ENCODE peak calls at places on chromosomes 1 and 21, in seven cellular contexts. One of them, this sample, is unnamed.

GRCh38 chr1:15001317-15001900 is 152.1 kb upstream of the TMEM51 start:
- DNase-seq in right lobe of liver: no peak
- DNase-seq in PC-9: no peak
- DNase-seq in body of pancreas: no peak
- DNase-seq in lower lobe of right lung: no peak
- DNase-seq in mesothelial cell of epicardium: no peak
- DNase-seq in foreskin keratinocyte: no peak
- DNase-seq in this sample: no peak

GRCh38 chr1:47004004-47004403 is 19.5 kb upstream of the CYP4X1 start:
- DNase-seq in right lobe of liver: no peak
- DNase-seq in PC-9: no peak
- DNase-seq in body of pancreas: no peak
- DNase-seq in lower lobe of right lung: no peak
- DNase-seq in mesothelial cell of epicardium: no peak
- DNase-seq in foreskin keratinocyte: no peak
- DNase-seq in this sample: no peak

GRCh38 chr1:200998323-200998722 is 25.2 kb downstream of the KIF21B start:
- DNase-seq in right lobe of liver: no peak
- DNase-seq in PC-9: no peak
- DNase-seq in body of pancreas: no peak
- DNase-seq in lower lobe of right lung: no peak
- DNase-seq in mesothelial cell of epicardium: no peak
- DNase-seq in foreskin keratinocyte: no peak
- DNase-seq in this sample: no peak

GRCh38 chr1:70909262-70909817 is 138.3 kb downstream of the PTGER3 start:
- DNase-seq in right lobe of liver: no peak
- DNase-seq in PC-9: no peak
- DNase-seq in body of pancreas: no peak
- DNase-seq in lower lobe of right lung: no peak
- DNase-seq in mesothelial cell of epicardium: no peak
- DNase-seq in foreskin keratinocyte: no peak
- DNase-seq in this sample: no peak

GRCh38 chr1:54277451-54278355 is 77.7 kb downstream of the MRPL37 start:
- DNase-seq in right lobe of liver: peak; percentile 55
- DNase-seq in PC-9: no peak
- DNase-seq in body of pancreas: peak; percentile 86
- DNase-seq in lower lobe of right lung: no peak
- DNase-seq in mesothelial cell of epicardium: no peak
- DNase-seq in foreskin keratinocyte: no peak
- DNase-seq in this sample: no peak

GRCh38 chr1:32393136-32393535 is 1.1 kb downstream of the BSDC1 start:
- DNase-seq in right lobe of liver: no peak
- DNase-seq in PC-9: no peak
- DNase-seq in body of pancreas: no peak
- DNase-seq in lower lobe of right lung: no peak
- DNase-seq in mesothelial cell of epicardium: no peak
- DNase-seq in foreskin keratinocyte: no peak
- DNase-seq in this sample: no peak

GRCh38 chr1:51515982-51516638 is 3.0 kb downstream of the EPS15 start:
- DNase-seq in right lobe of liver: no peak
- DNase-seq in PC-9: no peak
- DNase-seq in body of pancreas: no peak
- DNase-seq in lower lobe of right lung: no peak
- DNase-seq in mesothelial cell of epicardium: no peak
- DNase-seq in foreskin keratinocyte: no peak
- DNase-seq in this sample: no peak

GRCh38 chr1:215114154-215114933 is 31.8 kb downstream of the KCNK2 start:
- DNase-seq in right lobe of liver: no peak
- DNase-seq in PC-9: peak; percentile 97
- DNase-seq in body of pancreas: no peak
- DNase-seq in lower lobe of right lung: no peak
- DNase-seq in mesothelial cell of epicardium: no peak
- DNase-seq in foreskin keratinocyte: peak; percentile 84
- DNase-seq in this sample: no peak

GRCh38 chr21:40668535-40669275 is 178.3 kb downstream of the DSCAM start:
- DNase-seq in right lobe of liver: no peak
- DNase-seq in PC-9: no peak
- DNase-seq in body of pancreas: no peak
- DNase-seq in lower lobe of right lung: no peak
- DNase-seq in mesothelial cell of epicardium: no peak
- DNase-seq in foreskin keratinocyte: no peak
- DNase-seq in this sample: no peak

GRCh38 chr1:91876040-91876470 is 9.9 kb downstream of the TGFBR3 start:
- DNase-seq in right lobe of liver: no peak
- DNase-seq in PC-9: no peak
- DNase-seq in body of pancreas: no peak
- DNase-seq in lower lobe of right lung: no peak
- DNase-seq in mesothelial cell of epicardium: no peak
- DNase-seq in foreskin keratinocyte: no peak
- DNase-seq in this sample: no peak

GRCh38 chr1:214146523-214146922 is 134.4 kb upstream of the SMYD2 start:
- DNase-seq in right lobe of liver: no peak
- DNase-seq in PC-9: no peak
- DNase-seq in body of pancreas: no peak
- DNase-seq in lower lobe of right lung: no peak
- DNase-seq in mesothelial cell of epicardium: no peak
- DNase-seq in foreskin keratinocyte: peak; percentile 66
- DNase-seq in this sample: no peak

GRCh38 chr1:66182551-66183178 is 351.3 kb upstream of the SGIP1 start:
- DNase-seq in right lobe of liver: no peak
- DNase-seq in PC-9: no peak
- DNase-seq in body of pancreas: no peak
- DNase-seq in lower lobe of right lung: no peak
- DNase-seq in mesothelial cell of epicardium: peak; percentile 39
- DNase-seq in foreskin keratinocyte: peak; percentile 31
- DNase-seq in this sample: no peak

GRCh38 chr1:208722592-208722991 is 478.4 kb upstream of the PLXNA2 start:
- DNase-seq in right lobe of liver: no peak
- DNase-seq in PC-9: no peak
- DNase-seq in body of pancreas: no peak
- DNase-seq in lower lobe of right lung: no peak
- DNase-seq in mesothelial cell of epicardium: no peak
- DNase-seq in foreskin keratinocyte: no peak
- DNase-seq in this sample: no peak

GRCh38 chr21:45152265-45152746 is 77.9 kb downstream of the ADARB1 start:
- DNase-seq in right lobe of liver: no peak
- DNase-seq in PC-9: no peak
- DNase-seq in body of pancreas: peak; percentile 18
- DNase-seq in lower lobe of right lung: peak; percentile 77
- DNase-seq in mesothelial cell of epicardium: peak; percentile 42
- DNase-seq in foreskin keratinocyte: no peak
- DNase-seq in this sample: peak; percentile 51

GRCh38 chr21:33402011-33402979 is 918 bp upstream of the IFNGR2 start:
- DNase-seq in right lobe of liver: peak; percentile 67
- DNase-seq in PC-9: no peak
- DNase-seq in body of pancreas: peak; percentile 48
- DNase-seq in lower lobe of right lung: peak; percentile 82
- DNase-seq in mesothelial cell of epicardium: peak; percentile 55
- DNase-seq in foreskin keratinocyte: no peak
- DNase-seq in this sample: peak; percentile 36

GRCh38 chr1:76568839-76569238 is 298.4 kb upstream of the ST6GALNAC5 start:
- DNase-seq in right lobe of liver: no peak
- DNase-seq in PC-9: no peak
- DNase-seq in body of pancreas: no peak
- DNase-seq in lower lobe of right lung: no peak
- DNase-seq in mesothelial cell of epicardium: no peak
- DNase-seq in foreskin keratinocyte: no peak
- DNase-seq in this sample: no peak

GRCh38 chr1:235874226-235874625 is 7.5 kb upstream of the LYST start:
- DNase-seq in right lobe of liver: no peak
- DNase-seq in PC-9: no peak
- DNase-seq in body of pancreas: no peak
- DNase-seq in lower lobe of right lung: no peak
- DNase-seq in mesothelial cell of epicardium: no peak
- DNase-seq in foreskin keratinocyte: no peak
- DNase-seq in this sample: no peak

GRCh38 chr1:160810486-160810885 is 14.5 kb downstream of the LY9 start:
- DNase-seq in right lobe of liver: no peak
- DNase-seq in PC-9: no peak
- DNase-seq in body of pancreas: no peak
- DNase-seq in lower lobe of right lung: no peak
- DNase-seq in mesothelial cell of epicardium: no peak
- DNase-seq in foreskin keratinocyte: no peak
- DNase-seq in this sample: no peak

GRCh38 chr1:236394905-236395779 is 1.1 kb downstream of the EDARADD start:
- DNase-seq in right lobe of liver: peak; percentile 32
- DNase-seq in PC-9: no peak
- DNase-seq in body of pancreas: peak; percentile 57
- DNase-seq in lower lobe of right lung: no peak
- DNase-seq in mesothelial cell of epicardium: peak; percentile 62
- DNase-seq in foreskin keratinocyte: peak; percentile 46
- DNase-seq in this sample: peak; percentile 19

GRCh38 chr1:20430355-20431290 is 55.4 kb downstream of the CAMK2N1 start:
- DNase-seq in right lobe of liver: no peak
- DNase-seq in PC-9: no peak
- DNase-seq in body of pancreas: no peak
- DNase-seq in lower lobe of right lung: no peak
- DNase-seq in mesothelial cell of epicardium: peak; percentile 71
- DNase-seq in foreskin keratinocyte: no peak
- DNase-seq in this sample: no peak

GRCh38 chr1:164723296-164723731 is 164.3 kb downstream of the PBX1 start:
- DNase-seq in right lobe of liver: no peak
- DNase-seq in PC-9: no peak
- DNase-seq in body of pancreas: peak; percentile 74
- DNase-seq in lower lobe of right lung: no peak
- DNase-seq in mesothelial cell of epicardium: no peak
- DNase-seq in foreskin keratinocyte: no peak
- DNase-seq in this sample: no peak

GRCh38 chr1:27561126-27561899 is 42.6 kb downstream of the AHDC1 start:
- DNase-seq in right lobe of liver: no peak
- DNase-seq in PC-9: no peak
- DNase-seq in body of pancreas: no peak
- DNase-seq in lower lobe of right lung: no peak
- DNase-seq in mesothelial cell of epicardium: no peak
- DNase-seq in foreskin keratinocyte: no peak
- DNase-seq in this sample: no peak

GRCh38 chr1:162179121-162179520 is 109.6 kb downstream of the NOS1AP start:
- DNase-seq in right lobe of liver: no peak
- DNase-seq in PC-9: peak; percentile 91
- DNase-seq in body of pancreas: no peak
- DNase-seq in lower lobe of right lung: no peak
- DNase-seq in mesothelial cell of epicardium: no peak
- DNase-seq in foreskin keratinocyte: no peak
- DNase-seq in this sample: no peak

GRCh38 chr1:36366091-36366661 is 19.5 kb downstream of the STK40 start:
- DNase-seq in right lobe of liver: peak; percentile 36
- DNase-seq in PC-9: no peak
- DNase-seq in body of pancreas: peak; percentile 17
- DNase-seq in lower lobe of right lung: peak; percentile 75
- DNase-seq in mesothelial cell of epicardium: no peak
- DNase-seq in foreskin keratinocyte: no peak
- DNase-seq in this sample: no peak
- TF ChIP-seq CTCF in right lobe of liver: no peak
- TF ChIP-seq CTCF in PC-9: no peak
- TF ChIP-seq CTCF in body of pancreas: no peak
- TF ChIP-seq CTCF in lower lobe of right lung: no peak
- TF ChIP-seq CTCF in mesothelial cell of epicardium: no peak
- TF ChIP-seq CTCF in foreskin keratinocyte: no peak
- TF ChIP-seq CTCF in this sample: no peak

GRCh38 chr1:101136739-101137138 is 100.1 kb upstream of the S1PR1 start:
- DNase-seq in right lobe of liver: no peak
- DNase-seq in PC-9: no peak
- DNase-seq in body of pancreas: no peak
- DNase-seq in lower lobe of right lung: no peak
- DNase-seq in mesothelial cell of epicardium: no peak
- DNase-seq in foreskin keratinocyte: no peak
- DNase-seq in this sample: no peak
- TF ChIP-seq CTCF in right lobe of liver: peak; percentile 38
- TF ChIP-seq CTCF in PC-9: no peak
- TF ChIP-seq CTCF in body of pancreas: no peak
- TF ChIP-seq CTCF in lower lobe of right lung: peak; percentile 10
- TF ChIP-seq CTCF in mesothelial cell of epicardium: no peak
- TF ChIP-seq CTCF in foreskin keratinocyte: peak; percentile 25
- TF ChIP-seq CTCF in this sample: no peak

DNA sequence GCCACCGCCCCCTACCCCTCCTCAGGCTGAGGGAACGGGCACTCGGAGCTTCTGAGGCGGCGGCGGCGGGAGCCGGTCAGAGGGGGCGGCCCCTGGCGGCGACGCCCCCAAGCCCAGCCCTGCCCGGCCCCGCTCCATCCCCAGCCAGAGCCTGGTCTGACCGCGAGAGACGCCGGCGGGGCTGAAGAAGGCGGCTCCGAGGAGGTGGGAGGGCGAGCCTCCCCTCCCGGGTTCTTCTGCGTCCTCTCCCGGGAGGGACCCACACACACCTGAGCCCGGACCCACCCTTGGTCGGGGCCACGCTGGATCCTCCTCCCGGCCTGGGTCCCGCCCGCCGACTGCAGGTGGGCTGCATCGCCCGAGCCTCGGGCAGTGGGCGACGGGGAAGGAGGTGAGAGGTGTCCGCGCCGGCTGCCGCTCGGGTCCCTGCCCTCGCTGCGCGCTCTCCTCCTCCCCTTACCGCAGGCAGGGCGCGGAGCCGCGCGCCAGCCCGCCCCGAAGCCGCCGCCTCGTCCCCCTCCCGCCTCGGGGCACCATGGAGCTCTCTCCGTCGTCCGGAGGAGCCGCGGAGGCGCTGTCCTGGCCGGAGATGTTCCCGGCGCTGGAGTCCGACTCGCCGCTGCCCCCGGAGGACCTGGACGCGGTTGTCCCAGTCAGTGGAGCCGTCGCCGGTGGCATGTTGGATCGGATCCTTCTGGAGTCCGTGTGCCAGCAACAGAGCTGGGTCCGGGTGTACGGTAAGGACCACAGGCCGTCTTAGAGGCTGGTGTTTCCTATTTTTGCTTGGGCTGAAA is at the start of gene RASAL2:
- DNase-seq in right lobe of liver: peak; percentile 77
- DNase-seq in PC-9: peak; percentile 57
- DNase-seq in body of pancreas: peak; percentile 72
- DNase-seq in lower lobe of right lung: peak; percentile 77
- DNase-seq in mesothelial cell of epicardium: peak; percentile 77
- DNase-seq in foreskin keratinocyte: no peak
- DNase-seq in this sample: peak; percentile 24
- TF ChIP-seq CTCF in right lobe of liver: no peak
- TF ChIP-seq CTCF in PC-9: peak; percentile 34
- TF ChIP-seq CTCF in body of pancreas: no peak
- TF ChIP-seq CTCF in lower lobe of right lung: peak; percentile 16
- TF ChIP-seq CTCF in mesothelial cell of epicardium: no peak
- TF ChIP-seq CTCF in foreskin keratinocyte: peak; percentile 26
- TF ChIP-seq CTCF in this sample: no peak

GRCh38 chr1:93435443-93435842 is 12.5 kb upstream of the FNBP1L start:
- DNase-seq in right lobe of liver: no peak
- DNase-seq in PC-9: no peak
- DNase-seq in body of pancreas: no peak
- DNase-seq in lower lobe of right lung: no peak
- DNase-seq in mesothelial cell of epicardium: no peak
- DNase-seq in foreskin keratinocyte: no peak
- DNase-seq in this sample: no peak

GRCh38 chr1:93434987-93435386 is 12.9 kb upstream of the FNBP1L start:
- DNase-seq in right lobe of liver: no peak
- DNase-seq in PC-9: no peak
- DNase-seq in body of pancreas: no peak
- DNase-seq in lower lobe of right lung: no peak
- DNase-seq in mesothelial cell of epicardium: no peak
- DNase-seq in foreskin keratinocyte: no peak
- DNase-seq in this sample: no peak

GRCh38 chr1:93434088-93434487 is 13.8 kb upstream of the FNBP1L start:
- DNase-seq in right lobe of liver: no peak
- DNase-seq in PC-9: no peak
- DNase-seq in body of pancreas: no peak
- DNase-seq in lower lobe of right lung: no peak
- DNase-seq in mesothelial cell of epicardium: no peak
- DNase-seq in foreskin keratinocyte: no peak
- DNase-seq in this sample: no peak

GRCh38 chr1:93436496-93436895 is 11.4 kb upstream of the FNBP1L start:
- DNase-seq in right lobe of liver: no peak
- DNase-seq in PC-9: no peak
- DNase-seq in body of pancreas: no peak
- DNase-seq in lower lobe of right lung: no peak
- DNase-seq in mesothelial cell of epicardium: no peak
- DNase-seq in foreskin keratinocyte: no peak
- DNase-seq in this sample: no peak

GRCh38 chr1:93433407-93433961 is 14.4 kb upstream of the FNBP1L start:
- DNase-seq in right lobe of liver: peak; percentile 55
- DNase-seq in PC-9: no peak
- DNase-seq in body of pancreas: peak; percentile 65
- DNase-seq in lower lobe of right lung: no peak
- DNase-seq in mesothelial cell of epicardium: no peak
- DNase-seq in foreskin keratinocyte: no peak
- DNase-seq in this sample: no peak
- TF ChIP-seq CTCF in right lobe of liver: peak; percentile 57
- TF ChIP-seq CTCF in PC-9: peak; percentile 64
- TF ChIP-seq CTCF in body of pancreas: peak; percentile 9
- TF ChIP-seq CTCF in lower lobe of right lung: peak; percentile 31
- TF ChIP-seq CTCF in mesothelial cell of epicardium: no peak
- TF ChIP-seq CTCF in foreskin keratinocyte: peak; percentile 37
- TF ChIP-seq CTCF in this sample: no peak

This sample was measured in activated B cell treated with CpG ODN at 0.5 μM for 24 hours.